ENCODE peak calls at places on chromosomes 2 and 18, in four cellular contexts. X, F, Q and Z are unnamed samples.

GRCh38 chr2:226981731-226982373 is 146.0 kb downstream of the RHBDD1 start:
- DNase-seq in F (no peak), X (no peak), Q (no peak), Z (no peak)

GRCh38 chr2:100196786-100197494 is 54.5 kb upstream of the AFF3 start:
- DNase-seq in F (no peak), Q (no peak), X (no peak), Z (peak)

GRCh38 chr18:58505181-58505580 is 123.7 kb downstream of the ALPK2 start:
- DNase-seq in Q (no peak), X (no peak), F (no peak), Z (no peak)

GRCh38 chr2:9142551-9143263 is 63.9 kb upstream of the ASAP2 start:
- DNase-seq in X (peak), F (peak), Q (peak), Z (peak)

GRCh38 chr2:236703310-236703709 is 133.7 kb downstream of the ACKR3 start:
- DNase-seq in F (no peak), Q (no peak), X (no peak), Z (no peak)

GRCh38 chr2:128369126-128369555 is 50.5 kb upstream of the HS6ST1 start:
- DNase-seq in X (peak), Q (no peak), F (no peak), Z (peak)

GRCh38 chr2:10493075-10493635 is 45.0 kb upstream of the ODC1 start:
- DNase-seq in Q (no peak), X (no peak), F (no peak), Z (no peak)

GRCh38 chr18:48693625-48694262 is 154.9 kb downstream of the CTIF start:
- DNase-seq in X (no peak), Q (no peak), F (no peak), Z (no peak)

GRCh38 chr18:63320690-63321265 is 1.2 kb upstream of the BCL2 start:
- DNase-seq in F (peak), X (peak), Q (peak), Z (peak)

GRCh38 chr2:199757466-199757865 is 93.5 kb downstream of the FTCDNL1 start:
- DNase-seq in F (peak), Q (no peak), X (no peak), Z (peak)

DNA sequence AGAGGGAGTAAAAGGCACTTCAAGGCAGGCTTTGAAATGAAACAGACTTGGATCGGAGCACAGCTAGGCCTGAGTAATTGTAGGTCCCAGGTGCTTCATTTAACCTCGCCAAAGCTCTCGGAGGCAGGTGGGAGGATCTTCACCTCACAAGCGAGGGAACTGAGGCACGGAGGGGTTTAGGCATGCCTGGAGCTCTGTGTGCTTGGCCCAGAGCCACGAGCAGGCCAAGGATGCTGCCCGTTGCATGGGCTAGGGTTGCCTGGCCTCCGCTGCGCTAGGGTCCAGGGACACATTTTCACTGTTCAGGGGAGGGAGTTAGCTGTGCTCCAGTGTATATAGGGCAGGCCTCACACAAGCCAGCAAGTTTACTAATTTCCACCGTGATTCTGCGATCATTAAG is 11.2 kb downstream of the TMEM37 start:
- DNase-seq in Q (no peak), F (no peak), X (peak), Z (no peak)
- H3K27ac ChIP-seq in Q (no peak), F (no peak), X (no peak), Z (no peak)

GRCh38 chr2:187442378-187442777 is 5.7 kb downstream of the CALCRL start:
- DNase-seq in F (no peak), Q (no peak), X (no peak), Z (no peak)
- TF ChIP-seq CTCF in F (no peak), Q (no peak), X (no peak), Z (no peak)

DNA sequence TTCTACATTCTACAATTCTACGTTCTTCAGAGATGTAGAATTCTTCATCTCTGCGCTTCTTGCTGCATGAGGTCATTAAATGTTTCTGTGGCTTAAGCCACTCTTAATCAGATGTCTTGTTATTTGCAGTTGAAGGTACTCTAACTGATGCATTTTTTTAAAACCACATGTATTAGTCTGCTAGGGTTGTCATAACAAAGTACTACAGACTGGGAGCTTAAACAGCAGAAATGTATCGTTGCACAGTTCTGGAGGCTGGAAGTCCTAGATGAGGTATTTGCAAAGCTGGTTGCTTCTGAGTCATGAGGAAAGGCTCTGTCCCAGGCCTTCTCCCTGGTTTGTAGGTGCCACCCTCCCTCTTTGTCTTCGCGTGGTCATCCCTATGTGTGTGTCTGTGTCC is 176.3 kb upstream of the GLI2 start:
- DNase-seq in X (no peak), F (no peak), Q (no peak), Z (no peak)
- H3K27ac ChIP-seq in X (no peak), F (no peak), Q (no peak), Z (no peak)

GRCh38 chr2:219537657-219538487 is 5.7 kb downstream of the CHPF start:
- DNase-seq in X (no peak), Q (peak), F (no peak), Z (no peak)
- TF ChIP-seq CTCF in X (no peak), Q (peak), F (no peak), Z (no peak)